ENCODE peak calls at places on chromosome 1, in five cellular contexts. O, C, L, U and B are unnamed samples.

GRCh38 chr1:160768295-160768657 is 27.7 kb upstream of the LY9 start:
- DNase-seq in L (peak; percentile 78), C (peak; percentile 40), U (no peak), O (no peak), B (peak; percentile 42)

GRCh38 chr1:66445492-66446181 is 88.3 kb upstream of the SGIP1 start:
- DNase-seq in U (no peak), L (peak; percentile 26), C (no peak), O (no peak), B (peak; percentile 20)

GRCh38 chr1:40162791-40163441 is 1.7 kb downstream of the RLF start:
- DNase-seq in L (no peak), C (peak; percentile 74), O (no peak), U (no peak), B (peak; percentile 31)

GRCh38 chr1:204480515-204480914 is 14.1 kb downstream of the PIK3C2B start:
- DNase-seq in C (no peak), L (no peak), U (no peak), O (no peak), B (no peak)

GRCh38 chr1:54051936-54052469 is 1.0 kb downstream of the TMEM59 start:
- DNase-seq in C (peak; percentile 16), L (no peak), O (no peak), U (no peak), B (peak; percentile 80)

GRCh38 chr1:59554011-59554673 is 257.2 kb downstream of the FGGY start:
- DNase-seq in O (no peak), C (no peak), L (no peak), U (no peak), B (peak; percentile 32)

GRCh38 chr1:2248127-2248826 is 20.2 kb downstream of the SKI start:
- DNase-seq in O (no peak), C (no peak), U (no peak), L (no peak), B (no peak)

GRCh38 chr1:226061793-226062557 is 541 bp upstream of the H3-3A start:
- DNase-seq in C (peak; percentile 76), L (peak; percentile 21), U (no peak), O (peak; percentile 28), B (peak; percentile 71)

GRCh38 chr1:230204852-230205251 is 137.8 kb downstream of the GALNT2 start:
- DNase-seq in L (no peak), U (no peak), C (no peak), O (no peak), B (no peak)

DNA sequence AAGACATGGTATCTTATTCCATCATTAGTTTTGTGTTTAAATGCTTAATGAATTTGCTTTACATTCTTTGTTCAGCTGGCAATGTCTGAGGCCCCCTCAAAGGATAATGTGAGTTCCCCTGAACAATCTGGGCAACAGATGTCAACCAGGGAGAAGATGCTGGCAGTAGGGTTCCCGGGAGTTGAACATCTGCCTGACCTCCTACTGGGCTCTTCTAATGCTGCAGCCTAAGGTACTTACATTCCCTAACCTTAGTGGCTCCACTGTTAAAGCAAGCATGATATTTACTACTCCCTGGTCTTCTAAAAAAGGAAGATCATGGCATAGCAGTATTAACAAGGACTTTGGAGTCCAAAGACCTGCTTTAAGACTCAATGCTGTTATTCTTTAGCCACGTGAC is 574.9 kb upstream of the NR5A2 start:
- DNase-seq in U (no peak), L (no peak), C (no peak), O (no peak), B (no peak)
- H3K4me3 ChIP-seq in U (no peak overlapping the region), L (no peak overlapping the region), C (no peak overlapping the region), O (no peak overlapping the region), B (no peak overlapping the region)

GRCh38 chr1:99969729-99970591 is at the start of gene SLC35A3:
- DNase-seq in L (peak; percentile 68), C (peak; percentile 77), U (no peak), O (peak; percentile 14), B (peak; percentile 66)
- TF ChIP-seq CTCF in L (no peak), C (no peak), U (no peak), O (no peak), B (no peak)

DNA sequence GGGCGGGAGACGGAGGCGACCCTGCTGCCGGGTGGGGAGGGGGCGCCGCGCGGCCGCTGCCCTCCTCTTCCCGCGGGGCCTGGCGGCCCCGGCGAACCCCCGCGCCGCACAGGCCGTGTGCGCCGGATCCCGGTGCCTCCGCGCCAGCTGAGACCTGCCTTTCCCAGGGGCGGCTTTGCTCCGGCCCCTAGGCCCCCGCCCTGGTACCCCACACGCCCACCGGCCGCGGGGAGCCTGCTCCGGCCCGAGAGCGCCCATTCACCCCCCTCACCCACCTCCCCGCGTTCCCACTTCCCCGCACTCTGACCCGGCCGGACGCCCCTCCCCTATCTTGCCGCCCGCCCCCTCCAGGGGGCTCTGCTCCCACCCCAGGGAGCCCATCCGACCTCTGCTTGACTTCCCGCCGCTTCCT is 375 bp downstream of the HTR6 start:
- DNase-seq in C (no peak), O (no peak), U (no peak), L (no peak), B (no peak)
- H3K4me3 ChIP-seq in C (peak overlapping the region; percentile 33), O (no peak overlapping the region), U (no peak overlapping the region), L (peak overlapping the region; percentile 23), B (no peak overlapping the region)

GRCh38 chr1:29114654-29115053 is 9.0 kb downstream of the TMEM200B start:
- DNase-seq in U (no peak), C (no peak), L (no peak), O (no peak), B (no peak)

GRCh38 chr1:29119365-29119929 is 4.3 kb downstream of the TMEM200B start:
- DNase-seq in L (no peak), U (no peak), C (no peak), O (no peak), B (no peak)

GRCh38 chr1:29120367-29120766 is 3.3 kb downstream of the TMEM200B start:
- DNase-seq in U (no peak), O (no peak), L (no peak), C (no peak), B (no peak)

GRCh38 chr1:29120955-29121485 is 2.7 kb downstream of the TMEM200B start:
- DNase-seq in U (no peak), L (peak; percentile 54), C (no peak), O (no peak), B (peak; percentile 47)

GRCh38 chr1:29117381-29117780 is 6.3 kb downstream of the TMEM200B start:
- DNase-seq in U (no peak), C (no peak), O (no peak), L (no peak), B (peak; percentile 29)
- TF ChIP-seq CTCF in U (peak; percentile 30), C (no peak), O (peak; percentile 32), L (no peak), B (peak; percentile 60)

DNA sequence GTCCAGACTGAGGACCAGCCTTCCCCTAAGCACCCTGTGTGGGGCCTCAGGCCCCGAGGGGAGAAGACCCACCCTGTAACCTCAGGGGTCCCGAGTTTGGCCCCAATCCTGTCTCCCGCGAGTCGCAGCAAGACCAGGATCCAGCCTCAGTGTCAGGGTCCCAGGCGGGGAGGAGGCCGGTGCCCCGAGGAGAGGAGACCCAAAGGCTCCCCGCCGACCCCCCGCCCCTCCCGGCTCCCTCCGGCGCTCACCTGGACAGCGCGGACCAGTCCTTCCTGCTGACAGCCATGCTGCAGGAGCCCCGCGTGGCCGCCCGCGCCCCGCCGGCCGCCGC is at the start of gene LAD1:
- DNase-seq in U (no peak), O (no peak), L (no peak), C (no peak), B (no peak)
- H3K4me3 ChIP-seq in U (no peak within 1 kb of the TSS), O (peak within 1 kb of the TSS; percentile 45), L (no peak within 1 kb of the TSS), C (peak within 1 kb of the TSS; percentile 90), B (no peak within 1 kb of the TSS)

DNA sequence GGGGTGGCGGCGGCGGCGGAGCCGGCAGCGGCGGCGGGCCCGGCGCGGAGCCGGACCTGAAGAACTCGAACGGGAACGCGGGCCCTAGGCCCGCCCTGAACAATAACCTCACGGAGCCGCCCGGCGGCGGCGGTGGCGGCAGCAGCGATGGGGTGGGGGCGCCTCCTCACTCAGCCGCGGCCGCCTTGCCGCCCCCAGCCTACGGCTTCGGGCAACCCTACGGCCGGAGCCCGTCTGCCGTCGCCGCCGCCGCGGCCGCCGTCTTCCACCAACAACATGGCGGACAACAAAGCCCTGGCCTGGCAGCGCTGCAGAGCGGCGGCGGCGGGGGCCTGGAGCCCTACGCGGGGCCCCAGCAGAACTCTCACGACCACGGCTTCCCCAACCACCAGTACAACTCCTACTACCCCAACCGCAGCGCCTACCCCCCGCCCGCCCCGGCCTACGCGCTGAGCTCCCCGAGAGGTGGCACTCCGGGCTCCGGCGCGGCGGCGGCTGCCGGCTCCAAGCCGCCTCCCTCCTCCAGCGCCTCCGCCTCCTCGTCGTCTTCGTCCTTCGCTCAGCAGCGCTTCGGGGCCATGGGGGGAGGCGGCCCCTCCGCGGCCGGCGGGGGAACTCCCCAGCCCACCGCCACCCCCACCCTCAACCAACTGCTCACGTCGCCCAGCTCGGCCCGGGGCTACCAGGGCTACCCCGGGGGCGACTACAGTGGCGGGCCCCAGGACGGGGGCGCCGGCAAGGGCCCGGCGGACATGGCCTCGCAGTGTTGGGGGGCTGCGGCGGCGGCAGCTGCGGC is 1.0 kb downstream of the ARID1A start:
- DNase-seq in L (peak; percentile 55), C (no peak), O (no peak), U (no peak), B (no peak)
- TF ChIP-seq CTCF in L (no peak), C (no peak), O (no peak), U (no peak), B (no peak)

GRCh38 chr1:220123889-220124288 is 30.0 kb downstream of the IARS2 start:
- DNase-seq in L (no peak), C (no peak), O (no peak), U (no peak), B (no peak)

GRCh38 chr1:220124542-220124941 is 30.6 kb downstream of the IARS2 start:
- DNase-seq in O (no peak), U (no peak), L (no peak), C (no peak), B (peak; percentile 73)

GRCh38 chr1:220127076-220127475 is 33.1 kb downstream of the IARS2 start:
- DNase-seq in L (no peak), U (no peak), O (no peak), C (no peak), B (no peak)

GRCh38 chr1:220129479-220130210 is 35.7 kb downstream of the IARS2 start:
- DNase-seq in U (no peak), O (no peak), C (no peak), L (no peak), B (no peak)
- H3K4me3 ChIP-seq in U (no peak overlapping the region), O (no peak overlapping the region), C (no peak overlapping the region), L (no peak overlapping the region), B (no peak overlapping the region)